ENCODE peak calls at places on chromosome 5, in four cellular contexts. M is lower lobe of right lung, X is right atrium auricular region, Z is GM06990. S is an unnamed sample.

GRCh38 chr5:151155149-151155776 is 2.3 kb downstream of the ANXA6 start:
- DNase-seq in M (no peak), X (no peak), Z (peak; percentile 46), S (no peak)

GRCh38 chr5:180056153-180056552 is 15.4 kb downstream of the RNF130 start:
- DNase-seq in M (no peak), X (no peak), Z (no peak), S (no peak)

GRCh38 chr5:12691330-12691729 is 787.1 kb upstream of the CTNND2 start:
- DNase-seq in M (no peak), X (no peak), Z (no peak), S (no peak)

GRCh38 chr5:10860645-10861455 is 99.8 kb upstream of the DAP start:
- DNase-seq in M (no peak), X (no peak), Z (no peak), S (no peak)

GRCh38 chr5:137933491-137933911 is 44.2 kb downstream of the PKD2L2 start:
- DNase-seq in M (no peak), X (no peak), Z (no peak), S (no peak)

GRCh38 chr5:167950126-167950721 is 341.2 kb upstream of the WWC1 start:
- DNase-seq in M (no peak), X (no peak), Z (no peak), S (no peak)

GRCh38 chr5:35365756-35366155 is 135.5 kb upstream of the PRLR start:
- DNase-seq in M (no peak), X (no peak), Z (no peak), S (no peak)

GRCh38 chr5:35229076-35230042 is 928 bp downstream of the PRLR start:
- DNase-seq in M (peak; percentile 46), X (no peak), Z (peak; percentile 70), S (no peak)

GRCh38 chr5:127373858-127374491 is 83.4 kb downstream of the MEGF10 start:
- DNase-seq in M (no peak), X (no peak), Z (no peak), S (no peak)
- TF ChIP-seq CTCF in M (no peak), X (peak; percentile 36), Z (peak; percentile 36), S (peak; percentile 68)

DNA sequence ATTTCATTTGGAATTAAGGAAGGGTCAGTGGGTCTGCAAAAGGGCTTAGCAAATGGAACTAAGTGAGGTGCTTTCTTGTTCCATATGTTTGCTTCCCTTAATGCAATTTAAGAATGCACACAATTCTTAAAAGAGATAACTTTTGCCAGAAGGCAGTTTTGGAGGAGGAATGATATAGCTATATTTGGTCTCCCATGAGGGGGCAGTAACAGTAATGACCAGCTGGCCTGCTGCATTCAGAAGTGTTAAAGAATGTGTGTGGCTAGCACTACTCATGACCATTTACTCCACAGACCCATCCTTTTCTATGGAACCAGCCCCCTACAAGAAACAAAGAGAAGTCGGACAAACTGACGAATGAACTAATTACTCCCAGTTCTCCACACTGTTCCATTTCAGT is 638.9 kb downstream of the RAB3C start:
- DNase-seq in M (no peak), X (no peak), Z (no peak), S (no peak)
- TF ChIP-seq CTCF in M (no peak), X (no peak), Z (no peak), S (peak; percentile 51)

DNA sequence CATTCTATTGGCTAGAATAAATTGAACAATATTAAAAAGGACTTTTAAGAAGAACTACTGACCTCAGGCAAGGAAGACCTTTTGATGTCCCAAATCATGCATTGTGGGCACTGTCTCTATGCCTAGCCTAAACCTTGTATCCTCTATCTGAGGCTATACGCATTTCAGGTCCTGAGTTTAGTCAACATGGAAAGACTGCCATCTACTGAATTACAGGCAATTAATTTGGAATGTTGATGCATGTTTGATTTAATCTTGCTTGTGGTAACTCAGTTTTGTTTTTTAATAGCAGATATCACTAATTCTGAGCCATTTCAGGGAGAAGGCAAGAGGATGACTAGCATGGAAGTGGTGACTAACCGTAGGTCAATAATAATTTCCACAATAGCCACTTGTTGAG is 585.2 kb upstream of the CCNG1 start:
- DNase-seq in M (no peak), X (no peak), Z (no peak), S (no peak)
- TF ChIP-seq CTCF in M (no peak), X (no peak), Z (no peak), S (no peak)

GRCh38 chr5:82494942-82495341 is 216.8 kb upstream of the RPS23 start:
- DNase-seq in M (no peak), X (no peak), Z (no peak), S (no peak)
- TF ChIP-seq CTCF in M (no peak), X (no peak), Z (peak; percentile 17), S (peak; percentile 57)

DNA sequence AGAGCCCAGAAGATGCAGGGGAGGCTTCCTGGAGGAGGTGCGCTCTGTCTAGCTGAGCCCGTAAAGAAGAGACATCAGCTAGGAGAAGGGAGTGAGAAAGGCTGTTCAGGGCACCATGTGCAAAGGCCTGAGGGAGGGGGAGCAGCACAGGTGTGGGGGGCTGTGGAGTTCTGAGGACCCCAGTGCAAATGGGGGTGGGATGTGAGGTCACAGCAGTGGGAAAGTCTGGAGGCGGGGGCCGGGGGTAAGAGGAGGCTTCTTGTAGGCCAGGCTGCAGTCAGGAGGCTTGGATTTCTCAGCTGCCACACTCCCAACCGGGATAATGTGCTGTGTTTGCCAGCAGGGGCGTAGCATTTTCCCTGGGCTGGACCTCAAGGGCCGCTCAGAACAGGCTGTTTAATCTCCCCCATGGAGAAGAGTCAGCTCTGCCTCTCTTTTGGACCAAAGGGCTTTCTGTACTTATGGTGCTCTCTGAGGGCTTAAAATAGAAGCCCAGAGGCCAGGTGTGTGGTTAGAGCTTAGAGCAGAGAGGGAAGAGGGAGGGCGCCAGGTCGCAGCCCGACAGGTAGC is 5.7 kb downstream of the NEURL1B start:
- DNase-seq in M (no peak), X (no peak), Z (no peak), S (no peak)
- TF ChIP-seq CTCF in M (peak; percentile 39), X (peak; percentile 51), Z (peak; percentile 27), S (peak; percentile 58)

GRCh38 chr5:37757980-37758582 is 81.8 kb downstream of the GDNF start:
- DNase-seq in M (no peak), X (no peak), Z (no peak), S (no peak)
- TF ChIP-seq CTCF in M (no peak), X (no peak), Z (peak; percentile 11), S (peak; percentile 43)

S was measured in chondrocyte.